ENCODE peak calls at places on chromosomes 7 and 10, in four cellular contexts. T is H1, Q is IMR-90, R is H9. M is an unnamed sample.

GRCh38 chr10:70672993-70673928 is 955 bp downstream of the ADAMTS14 start:
- DNase-seq in R (no peak), T (no peak), Q (peak; percentile 75), M (peak; percentile 69)

GRCh38 chr10:20396168-20396567 is 500.9 kb downstream of the NEBL start:
- DNase-seq in T (no peak), Q (no peak), R (no peak), M (no peak)

GRCh38 chr10:12631216-12631615 is 281.9 kb downstream of the CAMK1D start:
- DNase-seq in T (no peak), R (no peak), Q (peak; percentile 10), M (no peak)

GRCh38 chr7:25073451-25073850 is 51.6 kb downstream of the CYCS start:
- DNase-seq in R (no peak), Q (peak; percentile 86), T (no peak), M (no peak)

GRCh38 chr7:23276381-23276780 is 22.8 kb upstream of the MALSU1 start:
- DNase-seq in Q (no peak), R (peak; percentile 66), T (peak; percentile 17), M (peak; percentile 80)

GRCh38 chr10:35998036-35998435 is 355.9 kb upstream of the FZD8 start:
- DNase-seq in R (no peak), T (no peak), Q (no peak), M (no peak)

GRCh38 chr7:30010022-30010421 is 16.5 kb downstream of the FKBP14 start:
- DNase-seq in R (no peak), T (no peak), Q (no peak), M (no peak)

GRCh38 chr10:36725581-36726520 is 399.5 kb upstream of the ANKRD30A start:
- DNase-seq in T (peak; percentile 62), Q (peak; percentile 88), R (peak; percentile 86), M (peak; percentile 96)

GRCh38 chr10:30830672-30831230 is 200.9 kb downstream of the ZNF438 start:
- DNase-seq in T (no peak), Q (no peak), R (no peak), M (no peak)

GRCh38 chr7:95794917-95795515 is 22.7 kb downstream of the DYNC1I1 start:
- DNase-seq in Q (peak; percentile 30), R (peak; percentile 44), T (no peak), M (peak; percentile 76)

GRCh38 chr10:61166065-61166464 is 222.1 kb upstream of the RHOBTB1 start:
- DNase-seq in T (no peak), Q (no peak), R (no peak), M (peak; percentile 9)

GRCh38 chr7:41448104-41448503 is 254.8 kb downstream of the INHBA start:
- DNase-seq in R (no peak), T (no peak), Q (peak; percentile 32), M (no peak)

GRCh38 chr10:42801135-42801534 is 18.5 kb downstream of the BMS1 start:
- DNase-seq in R (no peak), T (no peak), Q (peak; percentile 21), M (no peak)

GRCh38 chr7:70640266-70640833 is 491.6 kb upstream of the GALNT17 start:
- DNase-seq in R (no peak), T (no peak), Q (peak; percentile 87), M (peak; percentile 28)

GRCh38 chr10:114393886-114394285 is 10.4 kb downstream of the AFAP1L2 start:
- DNase-seq in T (no peak), Q (no peak), R (no peak), M (no peak)

GRCh38 chr10:120415709-120416330 is 41.2 kb upstream of the PLPP4 start:
- DNase-seq in R (no peak), T (no peak), Q (peak; percentile 38), M (no peak)

GRCh38 chr7:83468251-83468739 is 180.6 kb downstream of the SEMA3E start:
- DNase-seq in Q (peak; percentile 99), T (no peak), R (peak; percentile 78), M (peak; percentile 95)

GRCh38 chr10:21513035-21513434 is 12.4 kb downstream of the SKIDA1 start:
- DNase-seq in Q (no peak), R (no peak), T (no peak), M (no peak)

GRCh38 chr10:5858811-5859210 is 30.9 kb downstream of the ANKRD16 start:
- DNase-seq in R (no peak), T (no peak), Q (no peak), M (no peak)

GRCh38 chr10:43225787-43226153 is 41.1 kb downstream of the RASGEF1A start:
- DNase-seq in T (no peak), Q (no peak), R (no peak), M (no peak)

GRCh38 chr7:50229964-50230363 is 74.6 kb upstream of the IKZF1 start:
- DNase-seq in Q (peak; percentile 8), T (no peak), R (no peak), M (peak; percentile 65)

GRCh38 chr7:30347226-30348082 is 63.1 kb downstream of the ZNRF2 start:
- DNase-seq in T (no peak), Q (peak; percentile 1), R (no peak), M (peak; percentile 13)

GRCh38 chr10:95354130-95354529 is 63.3 kb upstream of the PDLIM1 start:
- DNase-seq in T (no peak), Q (no peak), R (no peak), M (no peak)

GRCh38 chr7:94008537-94008936 is 4.4 kb upstream of the BET1 start:
- DNase-seq in T (no peak), R (no peak), Q (peak; percentile 28), M (no peak)

GRCh38 chr10:78817804-78818203 is 251.0 kb upstream of the ZMIZ1 start:
- DNase-seq in T (no peak), Q (no peak), R (no peak), M (no peak)

GRCh38 chr7:51224811-51225581 is 91.6 kb downstream of the COBL start:
- DNase-seq in Q (no peak), R (peak; percentile 67), T (peak; percentile 31), M (peak; percentile 50)

GRCh38 chr7:70285176-70285575 is 686.9 kb downstream of the AUTS2 start:
- DNase-seq in Q (no peak), T (no peak), R (no peak), M (no peak)

GRCh38 chr10:29479081-29479917 is 155.5 kb downstream of the SVIL start:
- DNase-seq in R (no peak), Q (peak; percentile 10), T (no peak), M (no peak)

GRCh38 chr10:102758226-102758932 is 14.6 kb downstream of the WBP1L start:
- DNase-seq in R (no peak), Q (no peak), T (no peak), M (no peak)

GRCh38 chr10:70779088-70779487 is 6.1 kb downstream of the TBATA start:
- DNase-seq in R (no peak), T (no peak), Q (no peak), M (no peak)

GRCh38 chr10:132065491-132066105 is at the start of gene JAKMIP3:
- DNase-seq in R (peak; percentile 70), Q (peak; percentile 96), T (no peak), M (peak; percentile 38)

GRCh38 chr7:130559184-130559583 is 67.3 kb downstream of the MEST start:
- DNase-seq in T (no peak), Q (no peak), R (no peak), M (no peak)

GRCh38 chr10:116891208-116891607 is 41.9 kb downstream of the ENO4 start:
- DNase-seq in R (no peak), Q (peak; percentile 94), T (no peak), M (no peak)

GRCh38 chr10:123643315-123643714 is 22.8 kb upstream of the GPR26 start:
- DNase-seq in Q (no peak), T (no peak), R (peak; percentile 57), M (no peak)

GRCh38 chr10:110396284-110396651 is 91.5 kb upstream of the SMNDC1 start:
- DNase-seq in R (no peak), Q (no peak), T (no peak), M (no peak)
- H4K5ac ChIP-seq in R (no peak overlapping the region), Q (no peak overlapping the region), T (no peak overlapping the region), M (no peak overlapping the region)

GRCh38 chr7:122675011-122675410 is 23.9 kb downstream of the RNF133 start:
- DNase-seq in Q (no peak), R (no peak), T (no peak), M (no peak)

GRCh38 chr7:122673951-122674350 is 25.0 kb downstream of the RNF133 start:
- DNase-seq in Q (no peak), T (no peak), R (no peak), M (no peak)

GRCh38 chr7:122676466-122676865 is 22.5 kb downstream of the RNF133 start:
- DNase-seq in Q (no peak), T (no peak), R (no peak), M (no peak)

GRCh38 chr7:122675621-122676020 is 23.3 kb downstream of the RNF133 start:
- DNase-seq in R (no peak), Q (no peak), T (no peak), M (no peak)

DNA sequence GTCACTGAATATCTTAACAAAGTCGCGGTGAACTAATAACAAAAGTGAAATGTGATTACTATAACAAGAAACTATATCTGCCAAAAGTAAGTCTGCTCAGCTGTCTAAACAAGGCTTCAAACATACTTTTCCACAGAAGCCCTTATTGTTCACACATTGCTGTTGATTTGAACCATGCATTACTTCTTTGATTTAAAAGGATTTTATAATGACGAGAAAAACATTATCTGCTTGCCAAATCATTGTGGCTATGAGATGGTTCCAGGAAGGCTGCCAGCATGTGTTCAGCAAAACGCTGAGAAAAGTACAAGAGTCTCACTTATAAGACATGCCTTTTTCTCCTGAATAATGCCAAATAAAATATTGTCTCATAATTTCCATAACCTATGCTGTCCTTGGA is 24.4 kb downstream of the RNF133 start:
- DNase-seq in Q (no peak), T (no peak), R (no peak), M (no peak)
- H3K4me2 ChIP-seq in Q (no peak overlapping the region), T (no peak overlapping the region), R (no peak overlapping the region), M (no peak overlapping the region)

GRCh38 chr10:59072038-59072437 is 104.4 kb upstream of the PHYHIPL start:
- DNase-seq in R (no peak), T (no peak), Q (no peak), M (no peak)
- H4K5ac ChIP-seq in R (no peak overlapping the region), T (no peak overlapping the region), Q (no peak overlapping the region), M (no peak overlapping the region)

GRCh38 chr10:3893102-3893473 is 108.1 kb upstream of the KLF6 start:
- DNase-seq in R (no peak), Q (no peak), T (no peak), M (no peak)

GRCh38 chr10:3889961-3890522 is 105.0 kb upstream of the KLF6 start:
- DNase-seq in T (peak; percentile 13), Q (peak; percentile 87), R (no peak), M (peak; percentile 89)

GRCh38 chr10:3891396-3891795 is 106.4 kb upstream of the KLF6 start:
- DNase-seq in T (no peak), Q (no peak), R (no peak), M (no peak)

GRCh38 chr10:3892440-3893101 is 107.6 kb upstream of the KLF6 start:
- DNase-seq in Q (no peak), R (no peak), T (no peak), M (peak; percentile 87)

GRCh38 chr10:3890602-3891352 is 105.8 kb upstream of the KLF6 start:
- DNase-seq in T (no peak), R (no peak), Q (no peak), M (peak; percentile 71)
- H3K4me2 ChIP-seq in T (no peak overlapping the region), R (no peak overlapping the region), Q (no peak overlapping the region), M (no peak overlapping the region)

DNA sequence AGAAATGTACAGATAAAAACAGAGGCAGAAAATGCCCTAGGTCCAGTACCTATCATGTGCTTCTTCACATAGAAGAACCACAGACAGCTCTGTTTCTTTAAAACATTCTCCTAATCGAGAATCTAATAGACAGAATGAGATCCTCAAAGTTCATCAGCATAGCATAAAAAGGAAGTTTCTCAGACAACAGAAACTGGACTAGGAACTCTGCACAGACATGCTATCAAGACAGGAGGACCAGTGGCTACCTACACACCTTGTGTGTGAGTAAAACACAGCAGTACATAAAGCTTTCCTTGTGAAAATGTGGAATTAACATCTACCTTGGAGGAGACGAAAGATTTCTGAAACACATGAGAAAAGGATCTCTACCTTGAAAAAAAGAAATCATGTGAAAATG is 26.9 kb downstream of the ELAPOR2 start:
- DNase-seq in Q (no peak), T (no peak), R (no peak), M (no peak)
- H4K5ac ChIP-seq in Q (no peak overlapping the region), T (no peak overlapping the region), R (no peak overlapping the region), M (no peak overlapping the region)

M was measured in mesendoderm.